ENCODE peak calls at places on chromosomes 13 and 19, in ten cellular contexts. One of them, this sample, is unnamed.

GRCh38 chr13:42699922-42700321 is 81.5 kb upstream of the FAM216B start:
- DNase-seq in A549: no peak
- DNase-seq in esophagus muscularis mucosa: no peak
- DNase-seq in body of pancreas: no peak
- DNase-seq in uterus: no peak
- DNase-seq in stomach: no peak
- DNase-seq in Peyer's patch: no peak
- DNase-seq in IMR-90: no peak
- DNase-seq in heart left ventricle: no peak
- DNase-seq in esophagus squamous epithelium: no peak
- DNase-seq in this sample: no peak

GRCh38 chr19:50252111-50252886 is 48.9 kb downstream of the MYH14 start:
- DNase-seq in A549: no peak
- DNase-seq in esophagus muscularis mucosa: no peak
- DNase-seq in body of pancreas: peak; percentile 30
- DNase-seq in uterus: no peak
- DNase-seq in stomach: no peak
- DNase-seq in Peyer's patch: no peak
- DNase-seq in IMR-90: no peak
- DNase-seq in heart left ventricle: no peak
- DNase-seq in esophagus squamous epithelium: no peak
- DNase-seq in this sample: no peak

GRCh38 chr13:40875583-40875982 is 86.2 kb downstream of the SLC25A15 start:
- DNase-seq in A549: no peak
- DNase-seq in esophagus muscularis mucosa: no peak
- DNase-seq in body of pancreas: no peak
- DNase-seq in uterus: no peak
- DNase-seq in stomach: no peak
- DNase-seq in Peyer's patch: no peak
- DNase-seq in IMR-90: no peak
- DNase-seq in heart left ventricle: no peak
- DNase-seq in esophagus squamous epithelium: no peak
- DNase-seq in this sample: no peak

GRCh38 chr19:28406237-28406596 is 806.7 kb downstream of the UQCRFS1 start:
- DNase-seq in A549: no peak
- DNase-seq in esophagus muscularis mucosa: no peak
- DNase-seq in body of pancreas: no peak
- DNase-seq in uterus: no peak
- DNase-seq in stomach: no peak
- DNase-seq in Peyer's patch: no peak
- DNase-seq in IMR-90: no peak
- DNase-seq in heart left ventricle: no peak
- DNase-seq in esophagus squamous epithelium: no peak
- DNase-seq in this sample: no peak

GRCh38 chr13:75770164-75771145 is 134.3 kb downstream of the LMO7 start:
- DNase-seq in A549: no peak
- DNase-seq in esophagus muscularis mucosa: no peak
- DNase-seq in body of pancreas: no peak
- DNase-seq in uterus: no peak
- DNase-seq in stomach: no peak
- DNase-seq in Peyer's patch: no peak
- DNase-seq in IMR-90: peak; percentile 65
- DNase-seq in heart left ventricle: no peak
- DNase-seq in esophagus squamous epithelium: no peak
- DNase-seq in this sample: no peak

GRCh38 chr13:46057251-46058015 is 4.9 kb upstream of the ZC3H13 start:
- DNase-seq in A549: no peak
- DNase-seq in esophagus muscularis mucosa: no peak
- DNase-seq in body of pancreas: no peak
- DNase-seq in uterus: no peak
- DNase-seq in stomach: no peak
- DNase-seq in Peyer's patch: no peak
- DNase-seq in IMR-90: peak; percentile 18
- DNase-seq in heart left ventricle: no peak
- DNase-seq in esophagus squamous epithelium: no peak
- DNase-seq in this sample: no peak

GRCh38 chr13:62678039-62678438 is 1262.4 kb upstream of the PCDH20 start:
- DNase-seq in A549: no peak
- DNase-seq in esophagus muscularis mucosa: no peak
- DNase-seq in body of pancreas: no peak
- DNase-seq in uterus: no peak
- DNase-seq in stomach: no peak
- DNase-seq in Peyer's patch: no peak
- DNase-seq in IMR-90: no peak
- DNase-seq in heart left ventricle: no peak
- DNase-seq in esophagus squamous epithelium: no peak
- DNase-seq in this sample: no peak

GRCh38 chr19:28569132-28570114 is 643.5 kb downstream of the UQCRFS1 start:
- DNase-seq in A549: no peak
- DNase-seq in esophagus muscularis mucosa: no peak
- DNase-seq in body of pancreas: peak; percentile 7
- DNase-seq in uterus: no peak
- DNase-seq in stomach: no peak
- DNase-seq in Peyer's patch: no peak
- DNase-seq in IMR-90: no peak
- DNase-seq in heart left ventricle: no peak
- DNase-seq in esophagus squamous epithelium: no peak
- DNase-seq in this sample: peak; percentile 49

GRCh38 chr13:23755040-23755439 is 134.2 kb downstream of the MIPEP start:
- DNase-seq in A549: no peak
- DNase-seq in esophagus muscularis mucosa: no peak
- DNase-seq in body of pancreas: no peak
- DNase-seq in uterus: no peak
- DNase-seq in stomach: no peak
- DNase-seq in Peyer's patch: no peak
- DNase-seq in IMR-90: no peak
- DNase-seq in heart left ventricle: no peak
- DNase-seq in esophagus squamous epithelium: no peak
- DNase-seq in this sample: no peak

GRCh38 chr13:102369303-102369702 is 32.5 kb downstream of the FGF14 start:
- DNase-seq in A549: no peak
- DNase-seq in esophagus muscularis mucosa: no peak
- DNase-seq in body of pancreas: no peak
- DNase-seq in uterus: no peak
- DNase-seq in stomach: no peak
- DNase-seq in Peyer's patch: no peak
- DNase-seq in IMR-90: no peak
- DNase-seq in heart left ventricle: no peak
- DNase-seq in esophagus squamous epithelium: no peak
- DNase-seq in this sample: no peak

GRCh38 chr13:50255639-50256038 is 240.4 kb downstream of the KCNRG start:
- DNase-seq in A549: no peak
- DNase-seq in esophagus muscularis mucosa: no peak
- DNase-seq in body of pancreas: no peak
- DNase-seq in uterus: no peak
- DNase-seq in stomach: no peak
- DNase-seq in Peyer's patch: no peak
- DNase-seq in IMR-90: no peak
- DNase-seq in heart left ventricle: no peak
- DNase-seq in esophagus squamous epithelium: no peak
- DNase-seq in this sample: no peak

GRCh38 chr13:99377641-99378040 is 70.4 kb upstream of the GPR183 start:
- DNase-seq in A549: no peak
- DNase-seq in esophagus muscularis mucosa: no peak
- DNase-seq in body of pancreas: no peak
- DNase-seq in uterus: no peak
- DNase-seq in stomach: no peak
- DNase-seq in Peyer's patch: no peak
- DNase-seq in IMR-90: no peak
- DNase-seq in heart left ventricle: no peak
- DNase-seq in esophagus squamous epithelium: no peak
- DNase-seq in this sample: no peak

GRCh38 chr13:108005231-108005630 is 210.1 kb downstream of the LIG4 start:
- DNase-seq in A549: no peak
- DNase-seq in esophagus muscularis mucosa: no peak
- DNase-seq in body of pancreas: no peak
- DNase-seq in uterus: no peak
- DNase-seq in stomach: no peak
- DNase-seq in Peyer's patch: no peak
- DNase-seq in IMR-90: no peak
- DNase-seq in heart left ventricle: no peak
- DNase-seq in esophagus squamous epithelium: no peak
- DNase-seq in this sample: no peak

GRCh38 chr13:50101590-50101989 is 86.3 kb downstream of the KCNRG start:
- DNase-seq in A549: no peak
- DNase-seq in esophagus muscularis mucosa: no peak
- DNase-seq in body of pancreas: no peak
- DNase-seq in uterus: no peak
- DNase-seq in stomach: no peak
- DNase-seq in Peyer's patch: no peak
- DNase-seq in IMR-90: no peak
- DNase-seq in heart left ventricle: no peak
- DNase-seq in esophagus squamous epithelium: no peak
- DNase-seq in this sample: no peak

GRCh38 chr13:68099616-68100015 is 869.5 kb upstream of the PCDH9 start:
- DNase-seq in A549: no peak
- DNase-seq in esophagus muscularis mucosa: no peak
- DNase-seq in body of pancreas: no peak
- DNase-seq in uterus: no peak
- DNase-seq in stomach: no peak
- DNase-seq in Peyer's patch: no peak
- DNase-seq in IMR-90: peak; percentile 17
- DNase-seq in heart left ventricle: no peak
- DNase-seq in esophagus squamous epithelium: no peak
- DNase-seq in this sample: no peak

GRCh38 chr19:34662919-34663318 is 14.0 kb downstream of the SCGB2B2 start:
- DNase-seq in A549: no peak
- DNase-seq in esophagus muscularis mucosa: no peak
- DNase-seq in body of pancreas: peak; percentile 58
- DNase-seq in uterus: no peak
- DNase-seq in stomach: no peak
- DNase-seq in Peyer's patch: no peak
- DNase-seq in IMR-90: no peak
- DNase-seq in heart left ventricle: no peak
- DNase-seq in esophagus squamous epithelium: no peak
- DNase-seq in this sample: no peak

GRCh38 chr13:42875448-42876269 is 94.3 kb downstream of the FAM216B start:
- DNase-seq in A549: no peak
- DNase-seq in esophagus muscularis mucosa: no peak
- DNase-seq in body of pancreas: peak; percentile 7
- DNase-seq in uterus: no peak
- DNase-seq in stomach: no peak
- DNase-seq in Peyer's patch: no peak
- DNase-seq in IMR-90: peak; percentile 54
- DNase-seq in heart left ventricle: no peak
- DNase-seq in esophagus squamous epithelium: no peak
- DNase-seq in this sample: no peak

GRCh38 chr19:38685666-38686529 is 38.4 kb downstream of the ACTN4 start:
- DNase-seq in A549: peak; percentile 94
- DNase-seq in esophagus muscularis mucosa: no peak
- DNase-seq in body of pancreas: peak; percentile 51
- DNase-seq in uterus: no peak
- DNase-seq in stomach: no peak
- DNase-seq in Peyer's patch: no peak
- DNase-seq in IMR-90: peak; percentile 73
- DNase-seq in heart left ventricle: no peak
- DNase-seq in esophagus squamous epithelium: no peak
- DNase-seq in this sample: no peak
- TF ChIP-seq CTCF in A549: peak; percentile 43
- TF ChIP-seq CTCF in esophagus muscularis mucosa: peak; percentile 57
- TF ChIP-seq CTCF in body of pancreas: no peak
- TF ChIP-seq CTCF in uterus: peak; percentile 11
- TF ChIP-seq CTCF in stomach: peak; percentile 46
- TF ChIP-seq CTCF in Peyer's patch: peak; percentile 42
- TF ChIP-seq CTCF in IMR-90: peak; percentile 67
- TF ChIP-seq CTCF in heart left ventricle: peak; percentile 27
- TF ChIP-seq CTCF in esophagus squamous epithelium: peak; percentile 75
- TF ChIP-seq CTCF in this sample: no peak

DNA sequence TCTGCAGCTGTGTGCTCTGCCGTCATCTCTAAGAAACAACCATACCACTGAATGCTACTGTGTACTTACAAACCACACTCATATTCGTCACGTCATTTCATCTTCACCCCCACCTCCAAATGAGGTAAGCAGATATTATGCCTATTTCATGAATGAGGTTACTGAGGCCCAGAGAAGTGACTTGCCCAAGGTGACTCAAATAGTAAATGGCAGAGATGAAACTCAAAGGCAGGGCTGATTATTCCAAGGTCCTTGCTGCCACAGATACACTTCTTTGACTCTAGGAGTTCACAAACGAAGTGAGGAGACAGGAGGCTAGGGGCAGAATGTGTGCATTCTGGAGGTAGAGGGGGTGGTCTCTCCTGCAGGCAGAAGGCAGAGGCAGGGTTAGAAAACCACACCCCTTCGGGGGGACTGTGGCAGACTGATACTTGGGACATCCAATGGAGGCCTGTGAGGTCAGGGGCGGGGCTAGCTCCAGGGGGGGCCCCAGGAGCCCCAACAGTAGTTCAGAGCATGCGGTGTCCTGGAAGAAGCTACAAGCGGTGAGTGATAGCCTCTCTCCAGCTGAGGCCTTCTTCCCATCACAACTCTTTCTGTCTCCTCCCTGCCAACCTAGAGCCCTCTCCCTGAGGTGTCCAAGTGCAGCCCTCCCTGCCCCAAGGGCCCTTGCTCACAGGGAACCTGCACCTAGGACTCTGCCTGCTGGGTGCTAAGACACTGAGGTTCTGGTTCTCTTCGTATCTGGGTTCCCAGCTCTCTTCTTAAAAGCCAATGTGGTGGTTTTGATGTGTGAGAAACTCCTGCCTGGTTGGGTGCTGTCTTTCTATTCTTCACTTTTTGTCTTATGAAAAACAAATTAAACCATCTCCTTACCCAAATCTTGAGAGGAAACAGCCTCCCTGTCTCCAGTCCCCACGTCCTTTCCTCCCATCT is 4.6 kb upstream of the KMT2B start:
- DNase-seq in A549: no peak
- DNase-seq in esophagus muscularis mucosa: no peak
- DNase-seq in body of pancreas: no peak
- DNase-seq in uterus: no peak
- DNase-seq in stomach: no peak
- DNase-seq in Peyer's patch: no peak
- DNase-seq in IMR-90: no peak
- DNase-seq in heart left ventricle: no peak
- DNase-seq in esophagus squamous epithelium: no peak
- DNase-seq in this sample: no peak
- TF ChIP-seq POLR2A in A549: peak; percentile 15
- TF ChIP-seq POLR2A in esophagus muscularis mucosa: no peak
- TF ChIP-seq POLR2A in body of pancreas: no peak
- TF ChIP-seq POLR2A in uterus: no peak
- TF ChIP-seq POLR2A in stomach: no peak
- TF ChIP-seq POLR2A in Peyer's patch: no peak
- TF ChIP-seq POLR2A in IMR-90: no peak
- TF ChIP-seq POLR2A in heart left ventricle: no peak
- TF ChIP-seq POLR2A in esophagus squamous epithelium: no peak
- TF ChIP-seq POLR2A in this sample: no peak

GRCh38 chr13:48975101-48975925 is at the start of gene FNDC3A:
- DNase-seq in A549: peak; percentile 44
- DNase-seq in esophagus muscularis mucosa: peak; percentile 93
- DNase-seq in body of pancreas: peak; percentile 79
- DNase-seq in uterus: peak; percentile 75
- DNase-seq in stomach: peak; percentile 41
- DNase-seq in Peyer's patch: peak; percentile 63
- DNase-seq in IMR-90: peak; percentile 64
- DNase-seq in heart left ventricle: peak; percentile 20
- DNase-seq in esophagus squamous epithelium: no peak
- DNase-seq in this sample: peak; percentile 43
- TF ChIP-seq CTCF in A549: no peak
- TF ChIP-seq CTCF in esophagus muscularis mucosa: peak; percentile 24
- TF ChIP-seq CTCF in body of pancreas: no peak
- TF ChIP-seq CTCF in uterus: no peak
- TF ChIP-seq CTCF in stomach: no peak
- TF ChIP-seq CTCF in Peyer's patch: no peak
- TF ChIP-seq CTCF in IMR-90: no peak
- TF ChIP-seq CTCF in heart left ventricle: no peak
- TF ChIP-seq CTCF in esophagus squamous epithelium: peak; percentile 12
- TF ChIP-seq CTCF in this sample: no peak

GRCh38 chr19:1273263-1274041 is 1.9 kb upstream of the FAM174C start:
- DNase-seq in A549: no peak
- DNase-seq in esophagus muscularis mucosa: no peak
- DNase-seq in body of pancreas: peak; percentile 20
- DNase-seq in uterus: no peak
- DNase-seq in stomach: no peak
- DNase-seq in Peyer's patch: no peak
- DNase-seq in IMR-90: no peak
- DNase-seq in heart left ventricle: no peak
- DNase-seq in esophagus squamous epithelium: no peak
- DNase-seq in this sample: no peak
- TF ChIP-seq POLR2A in A549: no peak
- TF ChIP-seq POLR2A in esophagus muscularis mucosa: no peak
- TF ChIP-seq POLR2A in body of pancreas: peak; percentile 19
- TF ChIP-seq POLR2A in uterus: no peak
- TF ChIP-seq POLR2A in stomach: no peak
- TF ChIP-seq POLR2A in Peyer's patch: no peak
- TF ChIP-seq POLR2A in IMR-90: peak; percentile 19
- TF ChIP-seq POLR2A in heart left ventricle: no peak
- TF ChIP-seq POLR2A in esophagus squamous epithelium: no peak
- TF ChIP-seq POLR2A in this sample: no peak